ENCODE peak calls at places on chromosome 16, in five cellular contexts. A is sigmoid colon; G is PC-3; Q is CD8-positive, alpha-beta T cell; V is heart right ventricle. Y is an unnamed sample. For H3K4me1, the result is how much of the 10 kb centered on the place peaks cover.

GRCh38 chr16:48963901-48964615 is 317.6 kb downstream of the CBLN1 start:
- DNase-seq in A (no peak), G (peak), Q (no peak), V (no peak), Y (no peak)

GRCh38 chr16:951660-952301 is 19.0 kb downstream of the LMF1 start:
- DNase-seq in A (no peak), G (no peak), Q (no peak), V (no peak), Y (no peak)

GRCh38 chr16:590165-590874 is 454 bp downstream of the RAB40C start:
- DNase-seq in A (peak), G (peak), Q (no peak), V (no peak), Y (no peak)

GRCh38 chr16:84683691-84684591 is 15.9 kb upstream of the USP10 start:
- DNase-seq in A (peak), G (no peak), Q (no peak), V (no peak), Y (no peak)

GRCh38 chr16:89331371-89332109 is 114.0 kb downstream of the ZNF778 start:
- DNase-seq in A (peak), G (no peak), Q (peak), V (no peak), Y (no peak)

GRCh38 chr16:11759163-11759834 is 16.6 kb upstream of the TXNDC11 start:
- DNase-seq in A (no peak), G (no peak), Q (no peak), V (no peak), Y (no peak)

GRCh38 chr16:20383106-20384029 is 21.2 kb downstream of the PDILT start:
- DNase-seq in A (peak), G (peak), Q (peak), V (peak), Y (no peak)

GRCh38 chr16:81526935-81527334 is 82.3 kb downstream of the CMIP start:
- DNase-seq in A (no peak), G (no peak), Q (peak), V (peak), Y (no peak)

DNA sequence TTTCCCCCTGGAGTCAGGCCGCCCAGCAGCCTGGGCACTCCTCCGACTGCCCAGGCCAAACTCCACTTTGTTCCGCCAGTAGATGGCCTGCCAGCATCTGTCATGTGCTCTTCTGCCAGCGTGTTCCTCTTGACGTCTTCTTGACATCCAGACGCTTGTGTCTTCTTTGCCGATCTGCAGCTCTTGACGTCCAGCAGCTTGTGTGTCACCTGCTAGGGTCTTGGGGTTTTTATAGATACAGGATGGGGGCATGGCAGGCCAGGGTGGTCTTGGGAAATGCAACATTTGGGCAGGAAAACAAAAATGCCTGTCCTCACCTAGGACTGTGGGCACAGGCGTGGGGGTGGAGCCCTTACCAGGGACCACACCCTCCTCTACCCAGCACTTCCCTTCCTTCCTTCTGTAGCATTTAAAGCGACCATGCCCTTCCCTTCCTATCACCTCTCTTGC is 88.7 kb downstream of the BMERB1 start:
- DNase-seq in A (no peak), G (no peak), Q (no peak), V (no peak), Y (peak)
- TF ChIP-seq CTCF in A (no peak), G (no peak), Q (no peak), V (no peak), Y (no peak)

GRCh38 chr16:82965808-82966207 is 339.0 kb downstream of the CDH13 start:
- DNase-seq in A (no peak), G (no peak), Q (no peak), V (no peak), Y (no peak)
- H3K4me1 ChIP-seq in A (under half), G (under half), Q (under half), V (under half), Y (under half)

DNA sequence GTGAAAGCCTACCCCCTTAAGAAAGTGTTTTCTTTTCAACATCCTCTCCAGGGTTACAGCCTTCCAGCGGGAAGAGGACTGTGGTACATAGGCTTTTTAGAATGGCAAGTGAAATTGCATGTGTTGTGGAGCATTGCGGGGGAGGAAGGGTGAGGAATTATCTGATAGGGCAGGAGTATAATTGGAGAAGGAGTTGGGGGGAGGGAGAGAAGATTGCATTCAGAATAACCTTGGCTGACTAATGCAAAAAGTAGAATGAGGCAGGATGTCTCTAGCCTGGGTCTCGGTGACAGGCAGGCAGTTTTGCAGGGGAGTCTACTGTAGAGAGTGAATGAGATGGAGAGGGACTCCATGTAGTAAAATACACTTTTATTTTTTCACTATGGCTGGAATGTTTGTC is 2.4 kb upstream of the CDH8 start:
- DNase-seq in A (no peak), G (no peak), Q (no peak), V (no peak), Y (no peak)
- TF ChIP-seq CTCF in A (no peak), G (no peak), Q (no peak), V (no peak), Y (no peak)

DNA sequence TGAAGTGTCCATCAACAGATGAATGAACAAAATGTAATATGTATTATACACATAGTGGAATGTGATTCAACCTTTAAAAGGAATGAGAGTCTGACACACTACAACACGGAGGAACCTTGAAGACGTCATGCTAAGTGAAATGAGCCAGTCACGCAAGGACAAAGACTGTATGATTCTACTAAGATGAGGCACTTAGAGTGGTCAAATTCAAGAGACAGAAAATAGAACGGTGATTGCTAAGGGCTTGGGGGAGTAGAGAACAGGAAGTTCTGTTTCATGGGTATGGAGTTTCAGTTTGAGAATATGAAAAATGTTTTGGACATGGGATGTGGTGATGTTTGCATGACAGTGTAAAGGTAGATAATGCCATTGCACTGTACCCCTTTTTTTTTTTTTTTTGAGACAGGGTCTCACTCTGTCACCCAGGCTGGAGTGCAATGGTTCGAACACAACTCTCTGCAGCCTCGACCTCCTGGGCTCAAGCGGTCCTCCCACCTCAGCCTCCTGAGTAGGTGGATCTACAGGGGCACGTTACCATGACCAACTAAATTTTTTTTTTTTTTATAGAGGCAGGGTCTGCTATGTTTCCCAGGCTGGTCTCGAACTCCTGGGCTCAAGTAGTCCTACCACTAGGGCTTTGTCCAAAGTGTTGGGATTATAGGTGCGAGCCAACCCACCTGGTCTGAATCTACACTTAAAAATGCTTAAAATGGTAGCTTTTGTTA is 2.9 kb upstream of the CCDC102A start:
- DNase-seq in A (no peak), G (no peak), Q (no peak), V (peak), Y (no peak)
- H3K4me1 ChIP-seq in A (under half), G (under half), Q (half or more), V (under half), Y (under half)

Y was measured in tibial nerve.